ENCODE peak calls at places on chromosomes 7 and 10, in seven cellular contexts. One of them, this sample, is unnamed. For H3K9me3, the result is how much of the 10 kb centered on the place peaks cover.

GRCh38 chr10:131230641-131231322 is 80.7 kb downstream of the TCERG1L start:
- DNase-seq in HCT116: no peak
- DNase-seq in SK-N-SH: no peak
- DNase-seq in GM12878: no peak
- DNase-seq in HepG2: no peak
- DNase-seq in K562: no peak
- DNase-seq in H1: no peak
- DNase-seq in this sample: no peak

GRCh38 chr10:17802966-17803365 is 6.2 kb upstream of the MRC1 start:
- DNase-seq in HCT116: no peak
- DNase-seq in HepG2: no peak
- DNase-seq in GM12878: no peak
- DNase-seq in SK-N-SH: no peak
- DNase-seq in K562: no peak
- DNase-seq in H1: no peak
- DNase-seq in this sample: no peak

GRCh38 chr10:12638103-12638502 is 288.8 kb downstream of the CAMK1D start:
- DNase-seq in GM12878: no peak
- DNase-seq in H1: no peak
- DNase-seq in K562: no peak
- DNase-seq in HepG2: peak
- DNase-seq in SK-N-SH: peak
- DNase-seq in HCT116: no peak
- DNase-seq in this sample: no peak

GRCh38 chr10:26000971-26001370 is 66.9 kb downstream of the MYO3A start:
- DNase-seq in HCT116: no peak
- DNase-seq in H1: no peak
- DNase-seq in GM12878: no peak
- DNase-seq in SK-N-SH: no peak
- DNase-seq in HepG2: no peak
- DNase-seq in K562: no peak
- DNase-seq in this sample: no peak

GRCh38 chr10:132961-133898 is 2.0 kb upstream of the ZMYND11 start:
- DNase-seq in K562: no peak
- DNase-seq in H1: no peak
- DNase-seq in SK-N-SH: no peak
- DNase-seq in HepG2: peak
- DNase-seq in HCT116: no peak
- DNase-seq in GM12878: no peak
- DNase-seq in this sample: no peak

GRCh38 chr10:107028249-107028648 is 136.3 kb downstream of the SORCS1 start:
- DNase-seq in H1: no peak
- DNase-seq in HepG2: no peak
- DNase-seq in GM12878: no peak
- DNase-seq in SK-N-SH: no peak
- DNase-seq in HCT116: no peak
- DNase-seq in K562: peak
- DNase-seq in this sample: no peak

GRCh38 chr7:105353752-105354328 is 34.9 kb downstream of the SRPK2 start:
- DNase-seq in K562: peak
- DNase-seq in HepG2: no peak
- DNase-seq in H1: no peak
- DNase-seq in HCT116: no peak
- DNase-seq in GM12878: no peak
- DNase-seq in SK-N-SH: no peak
- DNase-seq in this sample: no peak

GRCh38 chr7:116578526-116578925 is 53.7 kb downstream of the CAV1 start:
- DNase-seq in SK-N-SH: no peak
- DNase-seq in K562: no peak
- DNase-seq in HepG2: no peak
- DNase-seq in GM12878: no peak
- DNase-seq in H1: no peak
- DNase-seq in HCT116: no peak
- DNase-seq in this sample: no peak

GRCh38 chr7:39089194-39089593 is 111.5 kb downstream of the POU6F2 start:
- DNase-seq in H1: no peak
- DNase-seq in HCT116: no peak
- DNase-seq in HepG2: no peak
- DNase-seq in SK-N-SH: no peak
- DNase-seq in GM12878: no peak
- DNase-seq in K562: no peak
- DNase-seq in this sample: no peak

GRCh38 chr7:491958-492713 is 27.5 kb downstream of the PDGFA start:
- DNase-seq in GM12878: no peak
- DNase-seq in HCT116: no peak
- DNase-seq in H1: no peak
- DNase-seq in K562: no peak
- DNase-seq in SK-N-SH: no peak
- DNase-seq in HepG2: no peak
- DNase-seq in this sample: no peak

GRCh38 chr7:3128857-3129256 is 85.2 kb upstream of the CARD11 start:
- DNase-seq in K562: no peak
- DNase-seq in SK-N-SH: no peak
- DNase-seq in H1: no peak
- DNase-seq in GM12878: no peak
- DNase-seq in HCT116: no peak
- DNase-seq in HepG2: no peak
- DNase-seq in this sample: no peak

GRCh38 chr10:84076047-84076388 is 63.3 kb upstream of the GHITM start:
- DNase-seq in HCT116: no peak
- DNase-seq in H1: no peak
- DNase-seq in GM12878: no peak
- DNase-seq in SK-N-SH: no peak
- DNase-seq in HepG2: no peak
- DNase-seq in K562: no peak
- DNase-seq in this sample: no peak

GRCh38 chr7:128139406-128139805 is 101.7 kb upstream of the LEP start:
- DNase-seq in K562: no peak
- DNase-seq in H1: no peak
- DNase-seq in SK-N-SH: no peak
- DNase-seq in HepG2: no peak
- DNase-seq in HCT116: no peak
- DNase-seq in GM12878: no peak
- DNase-seq in this sample: no peak

GRCh38 chr7:128137096-128137655 is 103.9 kb upstream of the LEP start:
- DNase-seq in HepG2: peak
- DNase-seq in HCT116: no peak
- DNase-seq in H1: no peak
- DNase-seq in K562: no peak
- DNase-seq in SK-N-SH: no peak
- DNase-seq in GM12878: no peak
- DNase-seq in this sample: no peak

GRCh38 chr7:128136215-128136597 is 104.9 kb upstream of the LEP start:
- DNase-seq in GM12878: no peak
- DNase-seq in HepG2: no peak
- DNase-seq in H1: no peak
- DNase-seq in SK-N-SH: peak
- DNase-seq in HCT116: no peak
- DNase-seq in K562: no peak
- DNase-seq in this sample: no peak

GRCh38 chr7:128145191-128145590 is 95.9 kb upstream of the LEP start:
- DNase-seq in K562: no peak
- DNase-seq in HepG2: no peak
- DNase-seq in GM12878: no peak
- DNase-seq in H1: no peak
- DNase-seq in SK-N-SH: no peak
- DNase-seq in HCT116: no peak
- DNase-seq in this sample: no peak

GRCh38 chr7:128141683-128142195 is 99.3 kb upstream of the LEP start:
- DNase-seq in K562: no peak
- DNase-seq in H1: no peak
- DNase-seq in HCT116: no peak
- DNase-seq in SK-N-SH: no peak
- DNase-seq in HepG2: no peak
- DNase-seq in GM12878: no peak
- DNase-seq in this sample: no peak
- H3K4me3 ChIP-seq in K562: no peak
- H3K4me3 ChIP-seq in H1: no peak
- H3K4me3 ChIP-seq in HCT116: no peak
- H3K4me3 ChIP-seq in SK-N-SH: no peak
- H3K4me3 ChIP-seq in HepG2: no peak
- H3K4me3 ChIP-seq in GM12878: no peak
- H3K4me3 ChIP-seq in this sample: no peak

DNA sequence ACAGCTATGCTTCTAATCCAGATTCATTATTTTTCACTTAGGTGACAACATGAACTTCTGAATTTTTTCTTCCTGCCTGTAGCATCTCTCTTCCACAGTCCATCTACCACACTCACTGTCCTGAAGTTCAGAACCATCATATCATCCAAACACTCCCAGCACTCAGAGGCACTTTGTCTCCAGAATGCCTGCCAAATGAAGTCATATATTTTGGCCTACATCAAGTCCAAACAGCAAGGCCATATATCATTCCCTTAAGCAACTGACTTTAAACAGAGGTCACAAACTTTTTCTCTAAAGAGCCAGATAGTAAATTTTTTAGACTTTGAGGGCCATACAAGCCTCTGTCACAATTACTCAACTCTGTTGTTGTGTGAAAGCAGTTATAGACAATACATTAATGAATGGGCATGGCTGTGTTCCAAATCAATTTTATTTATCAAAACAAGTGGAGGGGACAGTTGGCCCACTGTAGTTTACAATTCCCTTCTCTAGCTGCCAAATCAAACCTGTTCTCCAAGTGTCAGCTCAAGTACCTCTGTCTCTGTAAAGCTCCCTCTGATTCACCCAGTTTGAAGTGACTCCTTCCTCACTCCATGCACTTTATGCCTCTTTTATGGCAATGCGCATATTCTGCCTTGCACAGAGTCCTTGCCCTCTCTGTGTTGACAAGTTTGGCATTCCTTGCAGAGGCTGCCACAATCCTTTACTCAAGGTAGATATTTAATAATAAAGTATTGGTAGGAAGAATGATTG is 305.6 kb downstream of the FZD1 start:
- DNase-seq in HepG2: no peak
- DNase-seq in HCT116: no peak
- DNase-seq in K562: no peak
- DNase-seq in SK-N-SH: no peak
- DNase-seq in H1: no peak
- DNase-seq in GM12878: no peak
- DNase-seq in this sample: no peak
- H3K9me3 ChIP-seq in HepG2: under half
- H3K9me3 ChIP-seq in HCT116: under half
- H3K9me3 ChIP-seq in K562: under half
- H3K9me3 ChIP-seq in SK-N-SH: under half
- H3K9me3 ChIP-seq in H1: under half
- H3K9me3 ChIP-seq in GM12878: under half
- H3K9me3 ChIP-seq in this sample: under half

GRCh38 chr10:101672536-101672935 is 22.4 kb downstream of the FBXW4 start:
- DNase-seq in HepG2: no peak
- DNase-seq in H1: no peak
- DNase-seq in SK-N-SH: no peak
- DNase-seq in GM12878: no peak
- DNase-seq in K562: no peak
- DNase-seq in HCT116: no peak
- DNase-seq in this sample: no peak
- TF ChIP-seq SIN3A in HepG2: no peak
- TF ChIP-seq SIN3A in H1: no peak
- TF ChIP-seq SIN3A in SK-N-SH: no peak
- TF ChIP-seq SIN3A in GM12878: no peak
- TF ChIP-seq SIN3A in K562: no peak
- TF ChIP-seq SIN3A in HCT116: no peak
- TF ChIP-seq SIN3A in this sample: no peak

DNA sequence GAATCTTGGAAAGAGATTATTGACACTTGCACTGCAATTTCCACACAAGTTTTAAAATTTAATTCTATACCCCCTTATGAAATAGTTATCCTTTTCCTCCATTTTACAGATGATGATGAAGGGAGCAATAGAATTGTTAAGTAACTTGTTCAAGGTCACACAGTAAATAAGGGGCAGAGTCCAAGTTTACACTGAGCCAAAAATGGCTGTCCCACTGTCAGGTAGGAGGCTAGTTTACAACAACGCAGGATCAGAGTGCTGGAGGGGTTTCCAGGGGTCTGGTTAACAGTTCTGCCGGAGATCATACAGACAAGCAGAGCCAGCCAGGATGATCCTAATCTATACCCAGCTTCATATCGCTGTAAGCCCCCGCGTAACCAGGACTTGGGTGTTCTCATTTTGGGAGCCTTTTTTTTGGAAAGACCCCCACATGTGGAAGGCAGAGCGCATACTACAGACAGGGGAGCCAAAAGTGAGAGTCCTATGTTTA is 566 bp upstream of the UNC5B start:
- DNase-seq in HCT116: no peak
- DNase-seq in SK-N-SH: no peak
- DNase-seq in K562: no peak
- DNase-seq in GM12878: no peak
- DNase-seq in H1: no peak
- DNase-seq in HepG2: peak
- DNase-seq in this sample: no peak
- H3K4me3 ChIP-seq in HCT116: peak
- H3K4me3 ChIP-seq in SK-N-SH: peak
- H3K4me3 ChIP-seq in K562: peak
- H3K4me3 ChIP-seq in GM12878: no peak
- H3K4me3 ChIP-seq in H1: peak
- H3K4me3 ChIP-seq in HepG2: peak
- H3K4me3 ChIP-seq in this sample: peak

GRCh38 chr10:123682477-123682876 is 16.3 kb downstream of the GPR26 start:
- DNase-seq in K562: no peak
- DNase-seq in HCT116: no peak
- DNase-seq in HepG2: no peak
- DNase-seq in GM12878: no peak
- DNase-seq in SK-N-SH: no peak
- DNase-seq in H1: no peak
- DNase-seq in this sample: no peak

GRCh38 chr10:123683865-123684264 is 17.7 kb downstream of the GPR26 start:
- DNase-seq in HCT116: no peak
- DNase-seq in H1: no peak
- DNase-seq in K562: no peak
- DNase-seq in SK-N-SH: no peak
- DNase-seq in HepG2: no peak
- DNase-seq in GM12878: no peak
- DNase-seq in this sample: no peak

GRCh38 chr10:123687758-123688157 is 21.6 kb downstream of the GPR26 start:
- DNase-seq in H1: no peak
- DNase-seq in GM12878: no peak
- DNase-seq in HepG2: peak
- DNase-seq in SK-N-SH: no peak
- DNase-seq in K562: peak
- DNase-seq in HCT116: no peak
- DNase-seq in this sample: no peak

GRCh38 chr10:123683459-123683858 is 17.3 kb downstream of the GPR26 start:
- DNase-seq in HCT116: no peak
- DNase-seq in SK-N-SH: no peak
- DNase-seq in HepG2: no peak
- DNase-seq in GM12878: no peak
- DNase-seq in H1: no peak
- DNase-seq in K562: no peak
- DNase-seq in this sample: no peak

GRCh38 chr10:123685260-123685659 is 19.1 kb downstream of the GPR26 start:
- DNase-seq in K562: no peak
- DNase-seq in H1: no peak
- DNase-seq in HepG2: no peak
- DNase-seq in SK-N-SH: peak
- DNase-seq in HCT116: no peak
- DNase-seq in GM12878: no peak
- DNase-seq in this sample: no peak
- H3K9me3 ChIP-seq in K562: under half
- H3K9me3 ChIP-seq in H1: under half
- H3K9me3 ChIP-seq in HepG2: under half
- H3K9me3 ChIP-seq in SK-N-SH: under half
- H3K9me3 ChIP-seq in HCT116: under half
- H3K9me3 ChIP-seq in GM12878: under half
- H3K9me3 ChIP-seq in this sample: under half

This sample was measured in Panc1.